ENCODE peak calls at places on chromosome 20, in nine cellular contexts. Y is astrocyte; O is Caco-2; T is CD4-positive, alpha-beta memory T cell; J is stomach; A is Karpas-422; I is colonic mucosa; S is HAP-1; W is osteoblast. G is an unnamed sample.

GRCh38 chr20:23008673-23009072 is 26.4 kb upstream of the SSTR4 start:
- DNase-seq in S (no peak), J (no peak), I (no peak), T (no peak), Y (no peak), O (no peak), W (no peak), A (no peak), G (no peak)

GRCh38 chr20:18225652-18226051 is 62.7 kb upstream of the ZNF133 start:
- DNase-seq in I (no peak), S (no peak), A (no peak), T (no peak), W (peak; percentile 67), J (no peak), Y (peak; percentile 4), O (no peak), G (no peak)

GRCh38 chr20:20513720-20514119 is 145.8 kb downstream of the INSM1 start:
- DNase-seq in I (no peak), J (no peak), T (no peak), A (no peak), S (no peak), O (no peak), W (no peak), Y (no peak), G (no peak)

GRCh38 chr20:21796059-21796458 is 90.6 kb downstream of the PAX1 start:
- DNase-seq in I (no peak), T (no peak), S (no peak), J (no peak), A (peak; percentile 84), Y (no peak), O (no peak), W (no peak), G (no peak)

GRCh38 chr20:46304361-46304760 is 3.9 kb downstream of the CDH22 start:
- DNase-seq in W (peak; percentile 88), A (no peak), T (no peak), I (no peak), J (no peak), O (no peak), Y (peak; percentile 1), S (no peak), G (no peak)

GRCh38 chr20:4082406-4083102 is 67.2 kb upstream of the RNF24 start:
- DNase-seq in O (peak; percentile 64), W (no peak), I (no peak), J (no peak), S (no peak), A (no peak), Y (peak; percentile 81), T (peak; percentile 79), G (no peak)

GRCh38 chr20:37562695-37563480 is 35.2 kb upstream of the BLCAP start:
- DNase-seq in A (no peak), S (no peak), O (peak; percentile 33), W (no peak), T (no peak), J (no peak), I (no peak), Y (no peak), G (no peak)

GRCh38 chr20:57061058-57061900 is 205.2 kb downstream of the BMP7 start:
- DNase-seq in J (no peak), T (no peak), W (no peak), Y (no peak), S (peak; percentile 75), I (no peak), A (no peak), O (peak; percentile 82), G (no peak)

GRCh38 chr20:43066061-43066575 is 123.6 kb downstream of the PTPRT start:
- DNase-seq in S (no peak), J (no peak), W (no peak), O (no peak), I (no peak), T (no peak), A (peak; percentile 93), Y (no peak), G (no peak)

GRCh38 chr20:32589256-32589655 is 4.1 kb upstream of the NOL4L start:
- DNase-seq in J (no peak), O (no peak), I (no peak), A (no peak), S (no peak), W (no peak), Y (no peak), T (no peak), G (no peak)

GRCh38 chr20:47981242-47981641 is 196.0 kb upstream of the SULF2 start:
- DNase-seq in S (no peak), A (no peak), O (peak; percentile 36), W (no peak), J (no peak), I (no peak), T (no peak), Y (no peak), G (no peak)

GRCh38 chr20:47984437-47984836 is 199.2 kb upstream of the SULF2 start:
- DNase-seq in S (no peak), A (no peak), J (no peak), Y (no peak), I (no peak), O (no peak), T (no peak), W (no peak), G (no peak)

GRCh38 chr20:47985092-47985850 is 200.0 kb upstream of the SULF2 start:
- DNase-seq in J (no peak), O (no peak), S (peak; percentile 57), W (no peak), T (no peak), Y (peak; percentile 73), A (peak; percentile 71), I (no peak), G (no peak)

GRCh38 chr20:47982574-47983360 is 197.5 kb upstream of the SULF2 start:
- DNase-seq in W (no peak), A (no peak), O (peak; percentile 58), J (no peak), T (no peak), Y (no peak), S (no peak), I (no peak), G (no peak)

DNA sequence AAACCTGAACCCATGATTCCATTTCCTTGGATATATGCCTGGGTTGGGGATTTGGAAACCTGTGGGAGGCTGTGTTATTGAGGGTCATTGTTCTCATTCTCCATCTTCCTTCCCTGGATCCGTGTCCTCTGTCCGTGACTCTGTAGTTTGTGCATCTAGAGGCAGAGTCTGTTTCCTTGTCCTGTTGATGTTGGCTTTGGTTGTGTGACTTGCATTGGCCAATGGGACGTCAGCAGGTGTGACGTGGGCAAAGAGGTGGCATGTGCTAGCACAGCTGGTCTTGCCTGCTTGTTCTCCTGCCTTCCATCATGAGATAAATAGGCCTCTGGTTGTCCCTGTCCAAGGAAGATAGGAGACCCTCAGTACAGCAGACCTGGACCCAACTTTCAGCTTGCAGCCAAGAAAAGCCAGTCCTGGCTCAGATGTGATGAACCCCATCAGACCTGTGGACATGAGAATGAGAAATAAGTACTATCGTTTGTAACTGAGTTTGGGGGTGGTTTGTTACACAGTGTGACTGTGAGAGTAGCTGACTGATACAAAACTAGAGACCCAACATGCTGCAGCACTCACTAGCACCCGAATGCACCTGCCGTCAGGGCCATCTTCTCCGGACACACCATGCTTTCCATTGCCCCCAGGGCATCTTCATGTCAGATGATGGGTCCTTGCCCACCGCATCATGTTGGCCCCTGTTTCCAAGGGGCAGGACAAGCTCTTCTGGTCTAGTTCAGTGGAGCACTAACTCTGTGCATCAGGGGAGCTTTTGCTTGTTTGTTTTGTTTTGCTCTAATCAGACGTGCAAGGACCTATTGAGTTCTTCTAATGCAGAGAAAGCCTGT is 195.3 kb upstream of the SULF2 start:
- DNase-seq in S (no peak), A (no peak), I (no peak), O (peak; percentile 29), J (no peak), T (no peak), W (no peak), Y (no peak), G (no peak)
- H3K4me1 ChIP-seq in S (no peaks in the 10 kb centered on the region), A (no peaks in the 10 kb centered on the region), I (no peaks in the 10 kb centered on the region), O (peaks cover 14% of the 10 kb centered on the region), J (peaks cover 22% of the 10 kb centered on the region), T (no peaks in the 10 kb centered on the region), W (no peaks in the 10 kb centered on the region), Y (no peaks in the 10 kb centered on the region), G (no peaks in the 10 kb centered on the region)

DNA sequence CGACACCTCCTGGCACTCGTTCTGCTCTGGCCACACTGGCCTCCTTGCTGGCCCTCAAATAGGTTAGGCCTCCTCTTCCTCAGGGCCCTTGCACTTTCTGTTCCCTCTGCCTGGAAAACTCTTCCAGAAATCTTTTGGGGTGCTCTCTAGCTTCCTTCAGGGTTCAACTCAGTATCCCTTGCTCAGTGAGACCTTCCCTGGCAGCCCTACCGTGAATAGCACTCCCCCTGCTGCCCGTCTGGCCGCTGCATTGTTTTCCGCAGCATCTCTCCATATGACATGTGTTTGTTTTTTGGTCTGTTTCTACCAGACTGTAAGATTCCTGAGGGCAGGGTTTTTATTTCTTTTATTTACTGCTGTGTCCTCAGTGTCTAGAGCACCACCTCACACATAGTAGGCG is 6.7 kb downstream of the DDX27 start:
- DNase-seq in J (no peak), T (no peak), Y (no peak), A (no peak), I (no peak), O (no peak), S (no peak), W (no peak), G (no peak)
- H3K36me3 ChIP-seq in J (peaks cover 73% of the 10 kb centered on the region), T (peaks cover 65% of the 10 kb centered on the region), Y (peaks cover 42% of the 10 kb centered on the region), A (peaks cover 36% of the 10 kb centered on the region), I (peaks cover 32% of the 10 kb centered on the region), O (peaks cover 32% of the 10 kb centered on the region), S (peaks cover 71% of the 10 kb centered on the region), W (peaks cover 78% of the 10 kb centered on the region), G (peaks cover 50% of the 10 kb centered on the region)

DNA sequence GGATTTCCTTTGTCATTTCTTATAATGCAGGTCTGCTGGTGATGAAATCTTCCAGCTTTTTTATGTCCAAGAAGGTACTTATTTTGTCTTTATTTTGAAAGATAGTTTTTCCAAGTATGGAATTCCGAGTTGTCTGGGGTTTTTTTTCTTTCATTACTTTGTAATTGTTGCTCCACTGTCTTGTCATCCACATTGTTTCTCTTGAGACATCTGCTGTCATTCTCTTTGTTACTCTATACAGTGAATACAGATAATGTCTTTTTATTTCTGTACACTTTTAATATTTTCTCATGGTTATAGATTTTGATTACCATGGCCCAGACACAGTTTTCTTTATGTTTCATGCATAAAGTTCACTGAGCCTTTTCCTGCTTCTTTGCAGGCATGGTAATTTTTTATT is 133.1 kb downstream of the SYCP2 start:
- DNase-seq in J (no peak), I (no peak), S (no peak), T (no peak), Y (no peak), W (no peak), A (no peak), O (no peak), G (no peak)
- H3K9me3 ChIP-seq in J (no peaks in the 10 kb centered on the region), I (no peaks in the 10 kb centered on the region), S (no peaks in the 10 kb centered on the region), T (no peaks in the 10 kb centered on the region), Y (no peaks in the 10 kb centered on the region), W (no peaks in the 10 kb centered on the region), A (no peaks in the 10 kb centered on the region), O (peaks cover 32% of the 10 kb centered on the region), G (no peaks in the 10 kb centered on the region)

DNA sequence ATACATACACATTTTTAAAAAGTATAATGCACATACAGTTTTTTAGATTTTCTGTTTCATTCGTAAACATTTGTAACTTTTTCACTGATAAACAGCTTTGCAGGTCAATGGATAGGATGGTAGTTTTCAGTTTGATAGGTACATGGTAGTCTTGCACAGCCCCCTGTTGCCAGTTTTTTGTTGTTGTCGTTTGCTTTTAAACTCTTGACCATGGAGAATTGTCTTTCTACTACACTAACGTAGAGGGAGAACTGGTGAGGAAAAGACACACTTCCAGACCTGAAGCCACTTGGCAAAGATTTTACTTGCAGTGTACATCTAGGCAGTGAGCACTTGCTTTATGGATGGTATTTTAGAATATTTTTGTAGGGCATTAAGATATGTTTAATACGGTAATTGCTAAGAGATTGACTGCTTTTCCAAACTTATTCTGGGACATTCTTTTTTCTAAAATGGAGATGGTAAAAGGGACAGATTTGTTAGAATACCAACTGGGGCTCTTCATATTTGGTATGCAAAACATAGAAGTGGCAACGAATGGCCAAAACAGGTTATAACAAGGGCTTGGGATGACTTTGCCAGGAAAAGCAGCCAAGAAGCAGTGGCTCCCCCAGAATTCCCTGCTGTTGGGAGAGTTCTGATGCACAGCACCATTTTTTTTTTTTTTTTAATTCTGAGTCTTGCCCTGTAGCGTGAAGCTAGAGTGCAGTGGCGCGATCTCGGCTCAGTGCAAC is 1.5 kb downstream of the PYGB start:
- DNase-seq in I (peak; percentile 20), O (no peak), A (no peak), T (no peak), J (no peak), W (peak; percentile 85), S (no peak), Y (no peak), G (no peak)
- H3K4me1 ChIP-seq in I (peaks cover 8% of the 10 kb centered on the region), O (peaks cover 32% of the 10 kb centered on the region), A (peaks cover 81% of the 10 kb centered on the region), T (peaks cover 30% of the 10 kb centered on the region), J (peaks cover 70% of the 10 kb centered on the region), W (peaks cover 51% of the 10 kb centered on the region), S (peaks cover 39% of the 10 kb centered on the region), Y (peaks cover 46% of the 10 kb centered on the region), G (peaks cover 25% of the 10 kb centered on the region)